ENCODE peak calls at places on chromosomes 2 and 18, in seven cellular contexts. X is endothelial cell of umbilical vein, M is Peyer's patch, D is ascending aorta, W is heart right ventricle, L is SK-N-SH, T is OCI-LY7. Y is an unnamed sample.
A peak's percentile ranks its signal among the peaks of the same experiment; 100 is the strongest.

GRCh38 chr18:60385693-60386092 is 13.1 kb upstream of the MC4R start:
- DNase-seq in X (no peak), M (no peak), D (no peak), W (no peak), L (no peak), T (no peak), Y (no peak)

GRCh38 chr2:23401427-23402204 is 16.6 kb downstream of the KLHL29 start:
- DNase-seq in X (no peak), M (no peak), D (no peak), W (no peak), L (no peak), T (no peak), Y (no peak)

GRCh38 chr2:43846140-43846793 is 7.5 kb downstream of the ABCG8 start:
- DNase-seq in X (no peak), M (no peak), D (no peak), W (no peak), L (peak; percentile 2), T (no peak), Y (no peak)

GRCh38 chr2:48328972-48329723 is 200.8 kb upstream of the STON1 start:
- DNase-seq in X (peak; percentile 31), M (no peak), D (no peak), W (no peak), L (peak; percentile 29), T (no peak), Y (no peak)

GRCh38 chr2:46942143-46942526 is 26.5 kb upstream of the MCFD2 start:
- DNase-seq in X (peak; percentile 15), M (peak; percentile 80), D (no peak), W (peak; percentile 34), L (peak; percentile 42), T (peak; percentile 64), Y (peak; percentile 84)

GRCh38 chr2:98734157-98734556 is 3.2 kb upstream of the MGAT4A start:
- DNase-seq in X (peak; percentile 51), M (no peak), D (no peak), W (no peak), L (no peak), T (peak; percentile 16), Y (no peak)

GRCh38 chr18:42178381-42179080 is 223.5 kb downstream of the PIK3C3 start:
- DNase-seq in X (no peak), M (no peak), D (no peak), W (no peak), L (no peak), T (no peak), Y (no peak)

GRCh38 chr2:140597836-140598235 is 1533.0 kb downstream of the LRP1B start:
- DNase-seq in X (no peak), M (no peak), D (no peak), W (no peak), L (no peak), T (no peak), Y (no peak)

GRCh38 chr2:74831693-74832530 is 2.0 kb upstream of the HK2 start:
- DNase-seq in X (no peak), M (no peak), D (no peak), W (no peak), L (no peak), T (no peak), Y (no peak)

GRCh38 chr18:60391571-60392226 is 19.1 kb upstream of the MC4R start:
- DNase-seq in X (no peak), M (no peak), D (no peak), W (no peak), L (no peak), T (no peak), Y (no peak)

GRCh38 chr2:140242889-140243288 is 1462.7 kb upstream of the NXPH2 start:
- DNase-seq in X (no peak), M (no peak), D (no peak), W (no peak), L (no peak), T (no peak), Y (no peak)

GRCh38 chr2:32008811-32009478 is 1.9 kb downstream of the MEMO1 start:
- DNase-seq in X (peak; percentile 50), M (no peak), D (no peak), W (no peak), L (no peak), T (peak; percentile 4), Y (peak; percentile 30)

GRCh38 chr2:219002395-219003266 is 9.4 kb upstream of the CRYBA2 start:
- DNase-seq in X (no peak), M (peak; percentile 25), D (no peak), W (no peak), L (peak; percentile 89), T (no peak), Y (peak; percentile 77)

GRCh38 chr18:66931010-66931409 is 327.1 kb upstream of the CDH19 start:
- DNase-seq in X (no peak), M (no peak), D (no peak), W (no peak), L (no peak), T (no peak), Y (no peak)

GRCh38 chr2:122634261-122634660 is 878.8 kb downstream of the TSN start:
- DNase-seq in X (no peak), M (no peak), D (no peak), W (no peak), L (no peak), T (no peak), Y (no peak)

GRCh38 chr2:66318009-66318561 is 116.8 kb upstream of the MEIS1 start:
- DNase-seq in X (no peak), M (no peak), D (no peak), W (no peak), L (no peak), T (no peak), Y (no peak)

GRCh38 chr2:207035855-207036254 is 96.5 kb downstream of the CPO start:
- DNase-seq in X (no peak), M (no peak), D (no peak), W (no peak), L (no peak), T (no peak), Y (no peak)

GRCh38 chr2:11344956-11345671 is 678 bp upstream of the ROCK2 start:
- DNase-seq in X (peak; percentile 80), M (peak; percentile 24), D (no peak), W (peak; percentile 46), L (no peak), T (peak; percentile 13), Y (peak; percentile 31)

GRCh38 chr2:98565286-98565860 is 42.9 kb downstream of the COA5 start:
- DNase-seq in X (no peak), M (no peak), D (no peak), W (no peak), L (no peak), T (no peak), Y (no peak)

GRCh38 chr2:86336350-86337234 is 834 bp downstream of the REEP1 start:
- DNase-seq in X (no peak), M (no peak), D (no peak), W (no peak), L (no peak), T (no peak), Y (peak; percentile 33)

GRCh38 chr2:86335865-86336321 is 1.5 kb downstream of the REEP1 start:
- DNase-seq in X (no peak), M (no peak), D (no peak), W (no peak), L (peak; percentile 32), T (no peak), Y (no peak)

GRCh38 chr2:86341470-86341869 is 4.0 kb upstream of the REEP1 start:
- DNase-seq in X (no peak), M (no peak), D (no peak), W (no peak), L (no peak), T (no peak), Y (no peak)

GRCh38 chr2:86338778-86339295 is 1.4 kb upstream of the REEP1 start:
- DNase-seq in X (no peak), M (no peak), D (no peak), W (no peak), L (no peak), T (no peak), Y (no peak)

GRCh38 chr2:86337235-86338099 is at the start of gene REEP1:
- DNase-seq in X (no peak), M (no peak), D (no peak), W (peak; percentile 47), L (peak; percentile 87), T (no peak), Y (no peak)
- TF ChIP-seq CTCF in X (no peak), M (no peak), D (no peak), W (no peak), L (no peak), T (no peak), Y (no peak)

GRCh38 chr2:110853516-110853915 is 121.1 kb downstream of the ACOXL start:
- DNase-seq in X (peak; percentile 25), M (peak; percentile 54), D (no peak), W (no peak), L (no peak), T (peak; percentile 67), Y (peak; percentile 83)
- TF ChIP-seq CTCF in X (peak; percentile 76), M (peak; percentile 38), D (no peak), W (peak; percentile 48), L (peak; percentile 59), T (peak; percentile 91), Y (peak; percentile 76)

DNA sequence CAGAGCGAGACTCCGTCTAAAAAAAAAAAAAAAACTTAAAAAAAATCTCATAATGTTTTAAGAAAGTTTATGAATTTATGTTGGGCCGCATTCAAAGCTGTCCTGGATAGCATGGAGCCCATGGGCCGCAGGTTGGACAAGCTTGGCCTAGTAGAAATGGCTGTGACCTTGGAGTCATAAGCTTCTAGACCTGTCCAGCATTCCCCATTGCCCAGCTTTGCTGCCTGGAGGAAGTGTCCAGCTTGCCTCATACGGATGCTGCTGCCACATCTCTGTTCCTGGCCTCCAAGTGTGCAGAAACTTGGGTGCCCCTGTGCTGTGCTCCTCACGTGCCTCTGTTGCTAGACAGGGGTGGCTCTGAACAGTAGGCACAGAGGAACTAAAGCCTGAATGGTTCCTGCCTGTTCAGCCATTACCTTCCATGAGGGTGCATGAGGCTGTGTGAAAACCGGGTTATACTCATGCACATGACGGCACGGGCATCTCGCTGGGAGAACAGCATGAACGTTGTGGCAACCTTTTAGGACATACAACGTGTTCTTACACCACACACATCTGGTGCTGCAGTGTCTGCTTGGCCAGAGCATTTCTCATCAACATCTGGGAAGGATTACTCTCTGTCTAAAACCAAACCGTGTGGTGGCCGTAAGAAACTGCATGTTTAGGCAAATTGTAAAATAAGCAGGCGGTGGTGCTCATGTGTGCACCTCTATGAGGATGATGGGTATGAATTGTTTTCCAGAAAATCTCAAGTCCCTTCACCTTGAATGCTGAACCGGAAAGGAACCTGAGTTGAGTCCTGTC is 38.2 kb downstream of the FHOD3 start:
- DNase-seq in X (no peak), M (no peak), D (no peak), W (no peak), L (peak; percentile 70), T (no peak), Y (no peak)
- TF ChIP-seq CTCF in X (no peak), M (no peak), D (no peak), W (no peak), L (no peak), T (no peak), Y (no peak)

GRCh38 chr2:101518470-101519172 is 43.7 kb upstream of the RFX8 start:
- DNase-seq in X (peak; percentile 28), M (no peak), D (no peak), W (peak; percentile 39), L (peak; percentile 59), T (peak; percentile 23), Y (no peak)

GRCh38 chr2:101516349-101516748 is 41.4 kb upstream of the RFX8 start:
- DNase-seq in X (no peak), M (no peak), D (no peak), W (no peak), L (no peak), T (no peak), Y (no peak)

GRCh38 chr2:101515512-101515911 is 40.6 kb upstream of the RFX8 start:
- DNase-seq in X (peak; percentile 65), M (no peak), D (no peak), W (peak; percentile 22), L (no peak), T (no peak), Y (no peak)

GRCh38 chr2:101517753-101518152 is 42.8 kb upstream of the RFX8 start:
- DNase-seq in X (no peak), M (no peak), D (no peak), W (no peak), L (no peak), T (no peak), Y (no peak)

GRCh38 chr2:101516833-101517690 is 42.1 kb upstream of the RFX8 start:
- DNase-seq in X (peak; percentile 93), M (no peak), D (no peak), W (no peak), L (no peak), T (no peak), Y (peak; percentile 40)
- TF ChIP-seq CTCF in X (no peak), M (no peak), D (no peak), W (no peak), L (no peak), T (no peak), Y (no peak)